ENCODE peak calls at places on chromosomes 16 and 17, in seven cellular contexts. One of them, this sample, is unnamed.
A peak's percentile ranks its signal among the peaks of the same experiment; 100 is the strongest.

GRCh38 chr17:81132770-81133723 is 32.3 kb upstream of the PVALEF start:
- DNase-seq in H1: no peak
- DNase-seq in GM12878: no peak
- DNase-seq in K562: peak; percentile 68
- DNase-seq in SK-N-SH: no peak
- DNase-seq in HepG2: peak; percentile 68
- DNase-seq in HCT116: no peak
- DNase-seq in this sample: no peak

GRCh38 chr17:49910858-49911204 is 58.2 kb upstream of the DLX4 start:
- DNase-seq in H1: no peak
- DNase-seq in GM12878: no peak
- DNase-seq in K562: no peak
- DNase-seq in SK-N-SH: no peak
- DNase-seq in HepG2: no peak
- DNase-seq in HCT116: no peak
- DNase-seq in this sample: no peak

GRCh38 chr17:50060951-50061712 is 5.2 kb downstream of the ITGA3 start:
- DNase-seq in H1: no peak
- DNase-seq in GM12878: no peak
- DNase-seq in K562: no peak
- DNase-seq in SK-N-SH: no peak
- DNase-seq in HepG2: no peak
- DNase-seq in HCT116: no peak
- DNase-seq in this sample: no peak

GRCh38 chr17:61139219-61139618 is 260.4 kb upstream of the TBX2 start:
- DNase-seq in H1: no peak
- DNase-seq in GM12878: peak; percentile 77
- DNase-seq in K562: no peak
- DNase-seq in SK-N-SH: no peak
- DNase-seq in HepG2: no peak
- DNase-seq in HCT116: no peak
- DNase-seq in this sample: no peak

GRCh38 chr17:9195961-9196668 is 174.8 kb downstream of the NTN1 start:
- DNase-seq in H1: no peak
- DNase-seq in GM12878: no peak
- DNase-seq in K562: no peak
- DNase-seq in SK-N-SH: no peak
- DNase-seq in HepG2: no peak
- DNase-seq in HCT116: no peak
- DNase-seq in this sample: peak; percentile 51

GRCh38 chr17:74389094-74389753 is 21.9 kb downstream of the GPR142 start:
- DNase-seq in H1: no peak
- DNase-seq in GM12878: no peak
- DNase-seq in K562: no peak
- DNase-seq in SK-N-SH: no peak
- DNase-seq in HepG2: no peak
- DNase-seq in HCT116: no peak
- DNase-seq in this sample: no peak

GRCh38 chr17:43648916-43649315 is 12.8 kb downstream of the MEOX1 start:
- DNase-seq in H1: no peak
- DNase-seq in GM12878: no peak
- DNase-seq in K562: no peak
- DNase-seq in SK-N-SH: no peak
- DNase-seq in HepG2: no peak
- DNase-seq in HCT116: no peak
- DNase-seq in this sample: no peak

GRCh38 chr17:2174471-2175293 is 119.8 kb downstream of the HIC1 start:
- DNase-seq in H1: no peak
- DNase-seq in GM12878: no peak
- DNase-seq in K562: no peak
- DNase-seq in SK-N-SH: peak; percentile 60
- DNase-seq in HepG2: peak; percentile 94
- DNase-seq in HCT116: no peak
- DNase-seq in this sample: no peak

GRCh38 chr17:51428668-51429486 is 168.5 kb downstream of the UTP18 start:
- DNase-seq in H1: no peak
- DNase-seq in GM12878: no peak
- DNase-seq in K562: no peak
- DNase-seq in SK-N-SH: no peak
- DNase-seq in HepG2: no peak
- DNase-seq in HCT116: no peak
- DNase-seq in this sample: no peak

GRCh38 chr16:48409839-48410610 is 24.8 kb upstream of the SIAH1 start:
- DNase-seq in H1: no peak
- DNase-seq in GM12878: no peak
- DNase-seq in K562: peak; percentile 52
- DNase-seq in SK-N-SH: no peak
- DNase-seq in HepG2: peak; percentile 93
- DNase-seq in HCT116: no peak
- DNase-seq in this sample: no peak

GRCh38 chr17:74512624-74513084 is 18.6 kb downstream of the CD300LB start:
- DNase-seq in H1: no peak
- DNase-seq in GM12878: peak; percentile 26
- DNase-seq in K562: no peak
- DNase-seq in SK-N-SH: no peak
- DNase-seq in HepG2: no peak
- DNase-seq in HCT116: no peak
- DNase-seq in this sample: no peak

GRCh38 chr17:45129940-45130639 is 2.2 kb downstream of the PLCD3 start:
- DNase-seq in H1: peak; percentile 46
- DNase-seq in GM12878: no peak
- DNase-seq in K562: no peak
- DNase-seq in SK-N-SH: no peak
- DNase-seq in HepG2: peak; percentile 71
- DNase-seq in HCT116: no peak
- DNase-seq in this sample: no peak

GRCh38 chr17:76473541-76473985 is 6.2 kb downstream of the AANAT start:
- DNase-seq in H1: peak; percentile 85
- DNase-seq in GM12878: no peak
- DNase-seq in K562: no peak
- DNase-seq in SK-N-SH: peak; percentile 88
- DNase-seq in HepG2: no peak
- DNase-seq in HCT116: no peak
- DNase-seq in this sample: no peak

GRCh38 chr16:9597967-9598730 is 506.7 kb downstream of the HAPSTR1 start:
- DNase-seq in H1: no peak
- DNase-seq in GM12878: no peak
- DNase-seq in K562: peak; percentile 71
- DNase-seq in SK-N-SH: no peak
- DNase-seq in HepG2: no peak
- DNase-seq in HCT116: no peak
- DNase-seq in this sample: no peak
- TF ChIP-seq JUND in H1: no peak
- TF ChIP-seq JUND in GM12878: no peak
- TF ChIP-seq JUND in K562: peak; percentile 55
- TF ChIP-seq JUND in SK-N-SH: no peak
- TF ChIP-seq JUND in HepG2: no peak
- TF ChIP-seq JUND in HCT116: no peak
- TF ChIP-seq JUND in this sample: no peak

DNA sequence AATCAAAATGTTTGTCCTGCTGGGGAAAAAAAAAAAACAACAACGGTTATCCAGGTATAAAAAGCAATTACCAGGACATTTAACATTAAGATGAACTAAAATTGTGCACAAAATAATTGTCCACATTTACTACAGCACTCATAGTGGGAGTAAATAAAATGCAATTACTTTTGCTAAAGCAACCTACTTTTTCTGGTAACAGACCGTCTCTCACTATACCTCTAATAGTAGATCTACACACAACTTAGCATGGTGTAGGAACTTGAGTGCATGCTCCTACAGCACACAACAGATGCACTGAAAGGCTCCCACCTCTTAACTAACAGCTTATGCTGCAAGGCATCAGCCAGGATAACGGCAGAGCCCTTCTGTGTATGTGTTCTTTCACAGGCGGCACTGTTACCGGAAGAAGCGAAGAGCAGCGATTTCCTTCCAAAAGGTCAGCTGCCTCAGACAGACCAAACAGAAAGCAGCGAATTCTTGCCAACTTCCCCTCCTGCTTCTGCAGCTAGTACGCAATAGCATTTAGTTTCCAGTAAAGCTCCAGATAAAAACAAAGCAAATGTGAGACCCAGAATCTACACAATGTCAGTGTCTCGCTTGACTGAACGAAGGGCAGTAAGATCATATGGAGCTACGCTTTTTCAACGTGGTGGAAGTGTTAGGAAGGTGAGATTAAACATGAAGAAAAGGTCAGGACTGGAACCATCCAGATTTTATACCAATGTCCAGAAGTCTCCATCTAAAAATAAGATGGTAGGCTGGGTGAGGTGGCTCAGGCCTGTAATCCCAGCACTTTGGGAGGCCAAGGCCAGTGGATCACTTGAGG is 27.6 kb downstream of the STAT5B start:
- DNase-seq in H1: no peak
- DNase-seq in GM12878: peak; percentile 68
- DNase-seq in K562: no peak
- DNase-seq in SK-N-SH: peak; percentile 69
- DNase-seq in HepG2: peak; percentile 93
- DNase-seq in HCT116: no peak
- DNase-seq in this sample: no peak
- TF ChIP-seq JUND in H1: no peak
- TF ChIP-seq JUND in GM12878: no peak
- TF ChIP-seq JUND in K562: no peak
- TF ChIP-seq JUND in SK-N-SH: no peak
- TF ChIP-seq JUND in HepG2: no peak
- TF ChIP-seq JUND in HCT116: no peak
- TF ChIP-seq JUND in this sample: no peak

GRCh38 chr17:70555723-70556122 is 386.4 kb downstream of the KCNJ2 start:
- DNase-seq in H1: no peak
- DNase-seq in GM12878: no peak
- DNase-seq in K562: no peak
- DNase-seq in SK-N-SH: no peak
- DNase-seq in HepG2: no peak
- DNase-seq in HCT116: no peak
- DNase-seq in this sample: no peak

GRCh38 chr17:70552982-70553334 is 383.6 kb downstream of the KCNJ2 start:
- DNase-seq in H1: no peak
- DNase-seq in GM12878: no peak
- DNase-seq in K562: no peak
- DNase-seq in SK-N-SH: no peak
- DNase-seq in HepG2: no peak
- DNase-seq in HCT116: no peak
- DNase-seq in this sample: no peak

DNA sequence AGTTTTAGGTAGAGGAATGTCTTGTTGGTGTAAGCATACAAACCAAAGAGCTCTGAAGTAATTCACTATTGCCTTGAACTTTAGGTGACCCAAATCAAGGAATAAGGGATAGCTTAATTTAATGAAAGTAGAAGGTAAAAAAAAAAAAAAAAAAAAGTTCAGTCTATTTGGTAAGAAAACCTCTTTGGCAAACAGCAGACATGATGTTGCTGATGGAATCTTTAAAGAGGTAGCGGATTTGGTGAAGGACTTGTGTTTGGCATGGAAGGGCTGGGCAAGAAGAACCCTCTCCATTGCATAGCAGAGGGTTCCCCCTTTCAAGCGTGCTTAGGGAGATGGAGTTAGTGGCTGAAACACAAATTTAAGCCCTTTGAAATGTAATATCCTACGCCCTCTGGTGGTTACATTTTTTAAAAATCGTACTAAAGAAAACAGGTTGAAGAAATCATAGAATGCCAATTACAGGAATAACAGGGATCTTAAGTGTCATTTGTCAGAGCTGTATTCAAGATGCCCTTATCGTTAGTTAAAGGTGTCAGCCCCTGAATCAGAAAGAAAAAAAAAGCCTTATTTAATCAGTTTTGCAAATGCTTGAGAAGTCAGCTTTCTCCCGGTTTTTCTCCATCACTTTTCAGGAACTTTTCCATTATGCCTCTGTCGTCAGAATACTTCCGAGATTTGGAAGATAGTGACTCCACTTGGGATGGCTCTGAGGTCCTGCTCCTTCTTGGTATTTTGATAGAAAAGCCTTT is 383.1 kb downstream of the KCNJ2 start:
- DNase-seq in H1: no peak
- DNase-seq in GM12878: peak; percentile 13
- DNase-seq in K562: peak; percentile 11
- DNase-seq in SK-N-SH: peak; percentile 72
- DNase-seq in HepG2: peak; percentile 15
- DNase-seq in HCT116: peak; percentile 29
- DNase-seq in this sample: peak; percentile 69
- TF ChIP-seq JUND in H1: no peak
- TF ChIP-seq JUND in GM12878: no peak
- TF ChIP-seq JUND in K562: no peak
- TF ChIP-seq JUND in SK-N-SH: no peak
- TF ChIP-seq JUND in HepG2: no peak
- TF ChIP-seq JUND in HCT116: no peak
- TF ChIP-seq JUND in this sample: no peak

GRCh38 chr17:36934759-36935630 is 2.3 kb upstream of the LHX1 start:
- DNase-seq in H1: peak; percentile 85
- DNase-seq in GM12878: no peak
- DNase-seq in K562: no peak
- DNase-seq in SK-N-SH: peak; percentile 84
- DNase-seq in HepG2: no peak
- DNase-seq in HCT116: no peak
- DNase-seq in this sample: no peak

GRCh38 chr17:36931697-36932382 is 5.4 kb upstream of the LHX1 start:
- DNase-seq in H1: peak; percentile 44
- DNase-seq in GM12878: no peak
- DNase-seq in K562: no peak
- DNase-seq in SK-N-SH: peak; percentile 54
- DNase-seq in HepG2: no peak
- DNase-seq in HCT116: no peak
- DNase-seq in this sample: no peak

GRCh38 chr17:36934144-36934758 is 3.0 kb upstream of the LHX1 start:
- DNase-seq in H1: peak; percentile 81
- DNase-seq in GM12878: no peak
- DNase-seq in K562: no peak
- DNase-seq in SK-N-SH: peak; percentile 68
- DNase-seq in HepG2: no peak
- DNase-seq in HCT116: no peak
- DNase-seq in this sample: no peak

GRCh38 chr17:36932383-36933173 is 4.7 kb upstream of the LHX1 start:
- DNase-seq in H1: no peak
- DNase-seq in GM12878: no peak
- DNase-seq in K562: no peak
- DNase-seq in SK-N-SH: peak; percentile 64
- DNase-seq in HepG2: no peak
- DNase-seq in HCT116: no peak
- DNase-seq in this sample: no peak

GRCh38 chr17:36933174-36934143 is 3.8 kb upstream of the LHX1 start:
- DNase-seq in H1: no peak
- DNase-seq in GM12878: no peak
- DNase-seq in K562: no peak
- DNase-seq in SK-N-SH: peak; percentile 52
- DNase-seq in HepG2: no peak
- DNase-seq in HCT116: no peak
- DNase-seq in this sample: no peak
- TF ChIP-seq JUND in H1: no peak
- TF ChIP-seq JUND in GM12878: no peak
- TF ChIP-seq JUND in K562: no peak
- TF ChIP-seq JUND in SK-N-SH: no peak
- TF ChIP-seq JUND in HepG2: no peak
- TF ChIP-seq JUND in HCT116: no peak
- TF ChIP-seq JUND in this sample: no peak